ENCODE peak calls at places on chromosomes 7 and 10, in nine cellular contexts. E is body of pancreas, I is uterus, B is A549, K is K562, W is endothelial cell of umbilical vein, O is prostate gland, U is GM12878, M is testis. D is an unnamed sample.

GRCh38 chr7:28103984-28104628 is 76.5 kb downstream of the JAZF1 start:
- DNase-seq in E (no peak), I (peak), B (no peak), K (no peak), W (no peak), O (peak), U (no peak), M (no peak), D (no peak)

GRCh38 chr10:93032105-93032808 is 28.3 kb upstream of the CYP26C1 start:
- DNase-seq in E (no peak), I (no peak), B (no peak), K (no peak), W (no peak), O (no peak), U (no peak), M (no peak), D (no peak)

GRCh38 chr7:66043681-66044497 is 31.7 kb upstream of the ASL start:
- DNase-seq in E (peak), I (peak), B (no peak), K (peak), W (peak), O (peak), U (no peak), M (peak), D (peak)

GRCh38 chr10:72612203-72612826 is 13.6 kb downstream of the MICU1 start:
- DNase-seq in E (no peak), I (no peak), B (no peak), K (no peak), W (peak), O (no peak), U (no peak), M (no peak), D (no peak)

GRCh38 chr7:150897502-150898474 is 45.5 kb downstream of the AOC1 start:
- DNase-seq in E (no peak), I (no peak), B (no peak), K (no peak), W (no peak), O (no peak), U (no peak), M (no peak), D (no peak)

GRCh38 chr10:86585726-86586048 is 64.1 kb upstream of the WAPL start:
- DNase-seq in E (no peak), I (no peak), B (no peak), K (no peak), W (no peak), O (no peak), U (no peak), M (no peak), D (no peak)

GRCh38 chr10:57102234-57102633 is 741.2 kb upstream of the ZWINT start:
- DNase-seq in E (no peak), I (no peak), B (no peak), K (no peak), W (no peak), O (no peak), U (no peak), M (no peak), D (no peak)

GRCh38 chr10:99396471-99396870 is 34.0 kb downstream of the GOT1 start:
- DNase-seq in E (no peak), I (no peak), B (no peak), K (no peak), W (no peak), O (no peak), U (no peak), M (no peak), D (no peak)

GRCh38 chr7:23380961-23381360 is 81.8 kb downstream of the MALSU1 start:
- DNase-seq in E (no peak), I (no peak), B (no peak), K (no peak), W (no peak), O (no peak), U (no peak), M (no peak), D (no peak)

GRCh38 chr10:94125856-94126255 is 132.1 kb downstream of the PLCE1 start:
- DNase-seq in E (no peak), I (no peak), B (peak), K (no peak), W (no peak), O (no peak), U (no peak), M (no peak), D (no peak)

GRCh38 chr10:51405580-51406367 is 293.6 kb downstream of the CSTF2T start:
- DNase-seq in E (no peak), I (peak), B (no peak), K (no peak), W (peak), O (peak), U (no peak), M (peak), D (no peak)

GRCh38 chr10:34723746-34724145 is 91.3 kb downstream of the PARD3 start:
- DNase-seq in E (peak), I (peak), B (peak), K (no peak), W (peak), O (peak), U (no peak), M (peak), D (peak)

GRCh38 chr10:96448021-96448457 is 65.7 kb downstream of the TLL2 start:
- DNase-seq in E (no peak), I (peak), B (no peak), K (no peak), W (no peak), O (no peak), U (peak), M (peak), D (peak)

GRCh38 chr10:70729763-70730357 is 55.3 kb downstream of the TBATA start:
- DNase-seq in E (no peak), I (no peak), B (no peak), K (no peak), W (no peak), O (no peak), U (no peak), M (peak), D (no peak)

GRCh38 chr7:149489391-149490024 is 8.1 kb downstream of the ZNF746 start:
- DNase-seq in E (no peak), I (no peak), B (peak), K (no peak), W (no peak), O (no peak), U (no peak), M (no peak), D (no peak)

GRCh38 chr10:77456414-77456813 is 181.2 kb downstream of the KCNMA1 start:
- DNase-seq in E (no peak), I (no peak), B (no peak), K (no peak), W (no peak), O (no peak), U (no peak), M (no peak), D (no peak)

GRCh38 chr10:78865518-78865835 is 203.3 kb upstream of the ZMIZ1 start:
- DNase-seq in E (no peak), I (no peak), B (no peak), K (no peak), W (no peak), O (no peak), U (no peak), M (peak), D (no peak)

GRCh38 chr7:54987772-54988171 is 31.0 kb upstream of the EGFR start:
- DNase-seq in E (no peak), I (no peak), B (peak), K (no peak), W (no peak), O (no peak), U (no peak), M (no peak), D (no peak)

GRCh38 chr7:114007391-114007790 is 88.6 kb upstream of the PPP1R3A start:
- DNase-seq in E (no peak), I (no peak), B (no peak), K (no peak), W (peak), O (no peak), U (no peak), M (no peak), D (no peak)

GRCh38 chr10:88089498-88089897 is 226.1 kb downstream of the PTEN start:
- DNase-seq in E (peak), I (no peak), B (no peak), K (no peak), W (no peak), O (peak), U (no peak), M (no peak), D (no peak)

GRCh38 chr7:3250725-3251124 is 50.3 kb upstream of the SDK1 start:
- DNase-seq in E (no peak), I (no peak), B (no peak), K (no peak), W (no peak), O (no peak), U (no peak), M (no peak), D (no peak)

GRCh38 chr7:7996568-7996967 is 28.0 kb downstream of the GLCCI1 start:
- DNase-seq in E (no peak), I (no peak), B (no peak), K (no peak), W (no peak), O (peak), U (no peak), M (no peak), D (no peak)

GRCh38 chr7:47314728-47315601 is 266.9 kb downstream of the TNS3 start:
- DNase-seq in E (peak), I (no peak), B (no peak), K (no peak), W (peak), O (no peak), U (no peak), M (no peak), D (peak)

GRCh38 chr10:98041352-98042043 is 11.1 kb upstream of the CRTAC1 start:
- DNase-seq in E (peak), I (no peak), B (peak), K (peak), W (peak), O (peak), U (no peak), M (peak), D (peak)

GRCh38 chr10:5968681-5969453 is 8.5 kb downstream of the IL15RA start:
- DNase-seq in E (peak), I (no peak), B (peak), K (no peak), W (no peak), O (no peak), U (no peak), M (no peak), D (no peak)

GRCh38 chr7:50650057-50650664 is 85.0 kb upstream of the DDC start:
- DNase-seq in E (no peak), I (no peak), B (no peak), K (no peak), W (no peak), O (no peak), U (no peak), M (no peak), D (no peak)

GRCh38 chr10:11131112-11131639 is 113.5 kb downstream of the CELF2 start:
- DNase-seq in E (no peak), I (no peak), B (no peak), K (no peak), W (no peak), O (no peak), U (no peak), M (no peak), D (no peak)

GRCh38 chr10:35043796-35044344 is 46.3 kb downstream of the CUL2 start:
- DNase-seq in E (no peak), I (no peak), B (no peak), K (peak), W (no peak), O (no peak), U (no peak), M (no peak), D (no peak)

GRCh38 chr10:89653410-89653828 is 8.4 kb upstream of the PANK1 start:
- DNase-seq in E (no peak), I (no peak), B (no peak), K (no peak), W (no peak), O (no peak), U (peak), M (no peak), D (no peak)

GRCh38 chr7:2936301-2936700 is 92.2 kb upstream of the GNA12 start:
- DNase-seq in E (no peak), I (no peak), B (no peak), K (no peak), W (no peak), O (no peak), U (no peak), M (no peak), D (peak)

GRCh38 chr7:78223598-78223997 is 425.0 kb downstream of the PHTF2 start:
- DNase-seq in E (no peak), I (no peak), B (no peak), K (no peak), W (no peak), O (no peak), U (no peak), M (no peak), D (no peak)

GRCh38 chr7:78224923-78225322 is 426.4 kb downstream of the PHTF2 start:
- DNase-seq in E (no peak), I (no peak), B (no peak), K (no peak), W (no peak), O (no peak), U (no peak), M (no peak), D (no peak)

GRCh38 chr7:78225534-78225933 is 427.0 kb downstream of the PHTF2 start:
- DNase-seq in E (no peak), I (no peak), B (no peak), K (no peak), W (no peak), O (no peak), U (no peak), M (peak), D (no peak)

GRCh38 chr7:78221961-78222751 is 423.6 kb downstream of the PHTF2 start:
- DNase-seq in E (no peak), I (no peak), B (no peak), K (no peak), W (no peak), O (no peak), U (no peak), M (no peak), D (no peak)

DNA sequence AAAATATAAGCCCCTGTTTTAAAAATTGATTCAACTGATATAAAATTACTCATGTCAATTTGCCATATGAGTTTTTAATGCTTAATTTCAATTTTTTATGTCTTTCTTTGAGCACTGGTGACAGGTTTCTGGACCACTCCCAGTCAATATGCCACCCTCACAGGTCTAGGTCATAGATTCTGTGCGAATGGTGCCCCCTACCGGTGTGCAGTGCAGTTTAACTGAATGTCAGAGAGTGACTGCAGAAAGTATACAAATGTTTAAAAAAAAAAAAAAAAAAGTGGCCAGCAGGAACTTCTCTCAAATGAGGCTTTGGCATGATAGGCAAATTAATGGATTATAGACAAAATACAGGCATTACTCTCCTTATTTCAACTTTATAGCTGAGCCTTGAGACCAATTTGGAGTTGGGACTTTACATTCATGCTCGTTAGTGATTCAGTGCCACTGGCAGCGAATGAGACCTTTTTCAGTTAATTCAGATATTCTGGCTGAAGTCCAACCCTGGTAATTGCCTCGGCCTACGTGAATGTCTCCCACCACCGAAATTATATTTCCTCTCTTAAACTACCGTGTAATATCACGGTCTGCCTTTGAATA is 427.6 kb downstream of the PHTF2 start:
- DNase-seq in E (peak), I (no peak), B (peak), K (peak), W (peak), O (no peak), U (no peak), M (peak), D (peak)
- TF ChIP-seq CTCF in E (peak), I (no peak), B (peak), K (peak), W (peak), O (no peak), U (peak), M (no peak), D (peak)

DNA sequence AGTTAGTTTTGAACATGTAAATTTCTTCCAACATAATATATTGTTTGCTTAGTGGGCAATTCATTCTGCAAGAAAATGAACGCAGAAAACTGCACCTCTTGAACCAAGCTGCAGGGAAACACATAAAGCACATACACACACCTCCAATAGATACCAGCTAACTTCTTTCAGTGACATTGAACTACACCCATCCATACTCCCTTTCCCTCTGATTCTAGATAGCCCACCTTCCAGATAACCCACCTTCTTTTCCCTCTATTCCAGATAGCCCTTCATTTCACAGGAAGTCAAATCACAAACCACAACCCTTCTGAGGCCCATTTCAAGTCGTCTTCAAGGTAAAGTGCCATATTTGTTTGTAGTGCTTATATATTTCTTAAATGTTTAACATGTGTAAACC is 28.5 kb downstream of the NRBF2 start:
- DNase-seq in E (no peak), I (no peak), B (no peak), K (no peak), W (no peak), O (no peak), U (no peak), M (no peak), D (no peak)
- TF ChIP-seq POLR2A in E (no peak), I (no peak), B (no peak), K (no peak), W (no peak), O (no peak), U (no peak), M (no peak), D (no peak)

DNA sequence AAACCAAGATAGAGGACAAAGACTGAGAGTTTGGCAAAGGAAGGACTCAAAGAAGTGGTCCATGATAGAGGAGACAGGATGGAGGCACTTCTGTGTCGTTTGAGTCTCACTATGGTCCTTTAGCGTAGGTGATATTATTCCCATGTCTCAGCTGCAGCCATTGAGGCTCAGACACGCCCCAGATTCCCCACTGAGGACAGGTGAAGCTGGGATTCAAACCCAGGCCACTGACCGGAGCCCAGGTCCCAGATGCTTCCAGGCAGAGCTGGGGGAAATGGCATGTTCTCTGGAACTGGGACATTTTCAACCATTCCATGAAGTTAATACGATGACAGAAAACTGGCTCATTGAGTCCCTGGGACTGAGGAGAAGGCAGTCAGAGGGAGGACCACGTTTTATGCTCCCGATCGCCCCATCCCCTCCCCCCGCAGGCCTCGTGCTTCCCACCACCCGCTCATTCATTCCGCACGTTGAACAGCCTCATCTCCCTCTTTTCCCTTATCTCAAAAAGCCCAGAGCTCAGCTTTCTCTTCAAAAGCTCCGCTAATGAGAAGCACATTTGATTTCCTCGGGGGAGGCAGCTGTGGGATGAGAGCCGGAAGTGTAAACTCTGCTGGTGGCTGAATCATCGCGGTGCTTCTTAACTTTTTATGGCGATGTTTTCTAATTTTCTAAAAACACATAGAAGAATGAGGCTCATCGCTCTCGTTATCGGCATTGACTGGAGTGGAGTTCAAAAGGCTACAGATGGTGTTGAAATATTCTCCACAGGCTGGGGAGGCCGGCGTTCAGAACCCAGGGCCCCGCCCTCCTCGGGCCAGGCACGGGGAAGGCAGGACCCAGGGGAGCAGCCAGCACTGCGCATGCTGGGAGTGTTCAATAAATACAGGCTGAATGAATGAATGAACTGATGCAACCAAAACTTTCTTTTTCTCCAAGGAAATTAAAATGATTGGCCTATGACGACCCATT is 64.0 kb downstream of the OAT start:
- DNase-seq in E (peak), I (peak), B (peak), K (peak), W (peak), O (no peak), U (no peak), M (peak), D (peak)
- H3K4me3 ChIP-seq in E (no peak), I (peak), B (peak), K (peak), W (no peak), O (peak), U (peak), M (peak), D (peak)

DNA sequence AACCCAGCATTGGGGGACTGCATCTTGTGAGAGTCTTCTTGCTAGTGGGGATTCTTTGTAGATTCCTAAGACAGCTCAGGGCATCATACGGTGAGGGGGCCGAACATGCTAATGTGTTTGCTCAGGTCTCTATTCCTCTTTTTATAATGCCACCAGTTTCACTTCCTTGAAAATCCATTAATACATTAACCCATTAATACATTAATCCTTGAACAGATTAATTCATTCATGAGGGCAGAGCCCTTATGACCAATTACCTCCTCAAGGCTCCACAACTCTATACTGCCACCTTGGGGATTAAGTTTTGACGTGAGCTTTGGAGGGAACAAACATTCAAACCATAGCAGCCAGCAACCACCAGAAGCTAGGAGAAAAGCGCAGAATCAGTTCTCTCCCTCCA is 67.2 kb upstream of the POT1 start:
- DNase-seq in E (no peak), I (no peak), B (peak), K (no peak), W (no peak), O (no peak), U (no peak), M (no peak), D (no peak)
- TF ChIP-seq CTCF in E (no peak), I (no peak), B (peak), K (peak), W (no peak), O (no peak), U (peak), M (no peak), D (no peak)

GRCh38 chr10:30529373-30529998 is 95.5 kb downstream of the MAP3K8 start:
- DNase-seq in E (peak), I (peak), B (no peak), K (no peak), W (no peak), O (peak), U (peak), M (peak), D (peak)
- TF ChIP-seq POLR2A in E (no peak), I (no peak), B (no peak), K (no peak), W (no peak), O (no peak), U (peak), M (no peak), D (no peak)

D was measured in heart left ventricle.